ENCODE peak calls at places on chromosomes 3 and 15, in nine cellular contexts. G, W, K, E, F, H, O, R and Q are unnamed samples.

GRCh38 chr3:126035362-126036050 is 48.4 kb downstream of the SLC41A3 start:
- DNase-seq in K (no peak), O (no peak), F (no peak), E (no peak), G (no peak), R (no peak), W (no peak), H (no peak), Q (no peak)

GRCh38 chr3:98577178-98577895 is 16.1 kb downstream of the CPOX start:
- DNase-seq in G (no peak), O (no peak), R (peak), W (no peak), K (no peak), E (no peak), H (no peak), F (no peak), Q (no peak)

GRCh38 chr3:150920236-150920635 is 15.0 kb upstream of the MINDY4B start:
- DNase-seq in K (no peak), R (peak), O (no peak), G (no peak), F (no peak), W (no peak), H (no peak), E (no peak), Q (no peak)

GRCh38 chr15:72389231-72389630 is 8.9 kb upstream of the TMEM202 start:
- DNase-seq in R (peak), K (no peak), E (no peak), G (no peak), H (no peak), O (no peak), F (no peak), W (no peak), Q (no peak)

GRCh38 chr15:41022487-41023090 is 69.3 kb downstream of the CHAC1 start:
- DNase-seq in H (no peak), K (peak), F (no peak), O (peak), G (no peak), R (peak), W (peak), E (no peak), Q (peak)

GRCh38 chr15:101391981-101392566 is 97.0 kb upstream of the SNRPA1 start:
- DNase-seq in F (no peak), H (no peak), R (peak), K (no peak), W (no peak), G (no peak), O (no peak), E (no peak), Q (no peak)

GRCh38 chr15:35657679-35658201 is 111.8 kb upstream of the DPH6 start:
- DNase-seq in E (no peak), W (no peak), O (no peak), K (no peak), F (no peak), H (no peak), G (no peak), R (peak), Q (no peak)

GRCh38 chr3:71065764-71066013 is 517.8 kb downstream of the FOXP1 start:
- DNase-seq in R (no peak), K (no peak), H (no peak), W (no peak), E (no peak), G (no peak), F (no peak), O (no peak), Q (no peak)

GRCh38 chr3:27675287-27675686 is 46.8 kb downstream of the EOMES start:
- DNase-seq in O (no peak), G (no peak), W (no peak), R (no peak), F (no peak), H (no peak), K (no peak), E (no peak), Q (no peak)

GRCh38 chr3:45109736-45110135 is 36.4 kb downstream of the CDCP1 start:
- DNase-seq in W (no peak), F (no peak), E (no peak), R (no peak), G (no peak), H (no peak), O (no peak), K (no peak), Q (no peak)

GRCh38 chr3:17801131-17801530 is 58.7 kb upstream of the TBC1D5 start:
- DNase-seq in W (no peak), G (no peak), F (no peak), K (no peak), O (no peak), H (no peak), E (no peak), R (peak), Q (no peak)

GRCh38 chr15:22884344-22884743 is 45.9 kb downstream of the NIPA2 start:
- DNase-seq in E (no peak), F (no peak), R (no peak), O (no peak), W (no peak), G (no peak), K (no peak), H (no peak), Q (no peak)

GRCh38 chr15:101127503-101128076 is 124.3 kb downstream of the CHSY1 start:
- DNase-seq in G (no peak), H (peak), O (no peak), R (peak), K (no peak), W (peak), F (peak), E (no peak), Q (peak)

GRCh38 chr3:45665101-45665572 is 24.1 kb upstream of the SACM1L start:
- DNase-seq in R (peak), H (no peak), E (no peak), W (no peak), O (peak), F (no peak), K (peak), G (peak), Q (no peak)

GRCh38 chr15:20351448-20351961 is 190.1 kb downstream of the GOLGA6L6 start:
- DNase-seq in K (peak), H (no peak), R (no peak), E (peak), F (no peak), O (no peak), W (peak), G (peak), Q (peak)

GRCh38 chr15:59680870-59681269 is 8.2 kb downstream of the BNIP2 start:
- DNase-seq in O (no peak), F (no peak), G (no peak), K (no peak), W (no peak), R (no peak), E (no peak), H (no peak), Q (no peak)

GRCh38 chr3:131250466-131250865 is 131.1 kb upstream of the NUDT16 start:
- DNase-seq in W (no peak), F (no peak), O (no peak), E (no peak), K (peak), R (no peak), G (no peak), H (no peak), Q (no peak)

GRCh38 chr15:39666671-39667070 is 85.8 kb downstream of the THBS1 start:
- DNase-seq in O (no peak), E (no peak), R (no peak), K (no peak), W (no peak), F (no peak), G (no peak), H (no peak), Q (no peak)

GRCh38 chr3:128993461-128994172 is at the start of gene CFAP92:
- DNase-seq in F (peak), R (peak), E (peak), W (peak), H (peak), G (peak), K (peak), O (peak), Q (peak)

GRCh38 chr15:37941779-37942178 is 7.3 kb downstream of the TMCO5A start:
- DNase-seq in K (no peak), O (no peak), G (no peak), R (no peak), F (no peak), W (no peak), H (no peak), E (no peak), Q (no peak)

GRCh38 chr3:16391936-16392536 is 121.5 kb downstream of the RFTN1 start:
- DNase-seq in R (no peak), G (no peak), W (no peak), O (no peak), E (no peak), F (no peak), K (no peak), H (no peak), Q (no peak)

GRCh38 chr15:78937132-78937739 is 7.6 kb downstream of the CTSH start:
- DNase-seq in E (no peak), K (no peak), O (no peak), R (no peak), F (peak), H (peak), G (no peak), W (peak), Q (peak)

GRCh38 chr15:49439678-49440375 is 16.8 kb downstream of the FGF7 start:
- DNase-seq in W (no peak), O (no peak), G (no peak), F (no peak), K (no peak), E (no peak), R (peak), H (no peak), Q (no peak)

GRCh38 chr15:74415966-74416916 is 17.5 kb downstream of the SEMA7A start:
- DNase-seq in G (no peak), R (no peak), K (no peak), W (no peak), H (no peak), E (no peak), O (no peak), F (no peak), Q (no peak)

GRCh38 chr3:123028233-123028828 is 768 bp upstream of the SEMA5B start:
- DNase-seq in F (no peak), E (no peak), K (peak), O (no peak), W (no peak), G (no peak), R (peak), H (peak), Q (peak)

GRCh38 chr15:85760531-85761371 is 34.0 kb downstream of the KLHL25 start:
- DNase-seq in W (no peak), E (no peak), K (no peak), O (no peak), R (no peak), F (no peak), H (no peak), G (peak), Q (no peak)

GRCh38 chr3:44915702-44916438 is 41.5 kb downstream of the TGM4 start:
- DNase-seq in R (no peak), F (no peak), H (no peak), W (no peak), K (no peak), O (no peak), G (no peak), E (no peak), Q (no peak)

GRCh38 chr3:50352762-50353161 is 2.1 kb downstream of the CYB561D2 start:
- DNase-seq in W (no peak), K (peak), G (no peak), E (no peak), O (no peak), R (peak), H (no peak), F (no peak), Q (no peak)

GRCh38 chr15:41647269-41647668 is 12.9 kb upstream of the MGA start:
- DNase-seq in G (no peak), F (no peak), H (no peak), R (no peak), E (no peak), O (no peak), K (no peak), W (no peak), Q (no peak)

GRCh38 chr3:194658477-194659242 is 13.3 kb downstream of the LSG1 start:
- DNase-seq in R (no peak), F (no peak), E (no peak), G (no peak), K (no peak), O (no peak), H (no peak), W (no peak), Q (no peak)

GRCh38 chr3:14434541-14435151 is 32.2 kb downstream of the SLC6A6 start:
- DNase-seq in F (peak), G (peak), K (no peak), W (peak), H (no peak), R (peak), E (no peak), O (no peak), Q (peak)

GRCh38 chr15:69092159-69092558 is 68.3 kb upstream of the GLCE start:
- DNase-seq in H (no peak), K (peak), W (no peak), O (no peak), G (no peak), E (no peak), F (no peak), R (peak), Q (no peak)

GRCh38 chr3:38107911-38108648 is 28.8 kb downstream of the ACAA1 start:
- DNase-seq in H (no peak), F (no peak), R (no peak), W (no peak), E (no peak), G (no peak), O (no peak), K (no peak), Q (no peak)

GRCh38 chr15:69193948-69194827 is 33.8 kb downstream of the GLCE start:
- DNase-seq in F (no peak), H (no peak), O (no peak), W (no peak), R (no peak), E (no peak), K (no peak), G (no peak), Q (no peak)

GRCh38 chr3:142087676-142088075 is 61.7 kb downstream of the TFDP2 start:
- DNase-seq in K (no peak), F (no peak), E (no peak), W (no peak), R (peak), O (no peak), H (no peak), G (no peak), Q (no peak)
- H3K27ac ChIP-seq in K (no peak), F (no peak), E (no peak), W (no peak), R (no peak), O (no peak), H (no peak), G (no peak), Q (no peak)

DNA sequence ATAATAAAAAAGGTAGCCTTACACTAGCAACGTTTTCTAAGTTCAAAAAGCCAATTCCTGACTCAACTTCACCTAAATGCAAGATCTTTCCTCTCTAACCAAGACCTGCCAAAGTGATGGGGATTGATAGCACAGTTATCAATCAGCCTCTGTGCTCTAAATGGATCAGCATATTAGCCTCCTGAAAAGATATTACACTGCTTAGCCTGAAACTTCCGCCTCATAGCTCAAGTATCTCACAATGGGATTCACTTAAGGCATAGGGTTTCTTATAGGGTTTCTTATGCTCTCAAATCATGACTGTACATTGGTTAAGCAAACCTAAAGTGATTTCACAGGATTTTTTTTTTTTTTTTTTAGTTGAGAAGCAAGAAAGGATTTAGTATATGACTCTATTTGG is 439 bp upstream of the SLC9A9 start:
- DNase-seq in E (no peak), W (no peak), K (no peak), R (no peak), F (no peak), G (no peak), H (no peak), O (no peak), Q (no peak)
- H3K4me3 ChIP-seq in E (peak), W (peak), K (no peak), R (peak), F (peak), G (no peak), H (peak), O (peak), Q (peak)

GRCh38 chr15:93486407-93487117 is 397.6 kb upstream of the RGMA start:
- DNase-seq in H (no peak), E (no peak), W (no peak), O (no peak), R (no peak), K (no peak), F (no peak), G (peak), Q (peak)
- H3K27ac ChIP-seq in H (peak), E (no peak), W (no peak), O (no peak), R (no peak), K (no peak), F (peak), G (peak), Q (peak)

GRCh38 chr15:28918141-28918983 is 32.6 kb downstream of the APBA2 start:
- DNase-seq in K (peak), W (peak), E (no peak), O (no peak), F (no peak), H (no peak), G (peak), R (no peak), Q (no peak)
- H3K4me3 ChIP-seq in K (peak), W (no peak), E (no peak), O (no peak), F (no peak), H (no peak), G (no peak), R (no peak), Q (no peak)

GRCh38 chr3:52843881-52844280 is 9.1 kb upstream of the MUSTN1 start:
- DNase-seq in E (no peak), H (no peak), W (no peak), F (no peak), K (no peak), R (no peak), O (no peak), G (no peak), Q (peak)
- H3K27ac ChIP-seq in E (peak), H (no peak), W (peak), F (peak), K (no peak), R (no peak), O (no peak), G (no peak), Q (peak)